ENCODE peak calls at places on chromosomes 16 and 17, in nine cellular contexts. D is epithelial cell of esophagus, L is fibroblast of mammary gland, A is GM20000, O is neural crest cell, P is lung, G is GM06990, F is hepatocyte, I is lower lobe of right lung. V is an unnamed sample.

GRCh38 chr17:40509626-40510327 is 8.4 kb upstream of the TNS4 start:
- DNase-seq in G (no peak), A (no peak), P (no peak), I (no peak), O (no peak), D (no peak), F (no peak), L (peak; percentile 44), V (no peak)

GRCh38 chr17:62565817-62566216 is 61.7 kb upstream of the MRC2 start:
- DNase-seq in P (no peak), D (peak; percentile 83), O (no peak), F (no peak), G (no peak), A (no peak), L (peak; percentile 85), I (no peak), V (no peak)

GRCh38 chr17:58156839-58157803 is 8.9 kb downstream of the OR4D1 start:
- DNase-seq in L (no peak), F (peak; percentile 12), G (no peak), I (peak; percentile 51), D (peak; percentile 17), O (peak; percentile 41), P (no peak), A (no peak), V (peak; percentile 38)

GRCh38 chr17:44314869-44315661 is 6.7 kb downstream of the RUNDC3A start:
- DNase-seq in P (no peak), G (no peak), D (peak; percentile 72), A (peak; percentile 82), O (no peak), F (peak; percentile 77), I (no peak), L (no peak), V (peak; percentile 83)

GRCh38 chr16:48498761-48499600 is 111.0 kb downstream of the N4BP1 start:
- DNase-seq in F (peak; percentile 64), G (no peak), D (peak; percentile 93), I (no peak), P (peak; percentile 47), A (no peak), L (peak; percentile 89), O (no peak), V (no peak)

GRCh38 chr16:78659668-78660217 is 560.3 kb downstream of the WWOX start:
- DNase-seq in F (no peak), L (no peak), I (no peak), O (no peak), A (no peak), P (no peak), D (no peak), G (no peak), V (no peak)

GRCh38 chr17:4739122-4740024 is at the start of the genes CXCL16 and ZMYND15:
- DNase-seq in F (peak; percentile 90), I (peak; percentile 81), G (peak; percentile 66), D (peak; percentile 54), O (peak; percentile 13), A (peak; percentile 92), P (peak; percentile 63), L (peak; percentile 26), V (peak; percentile 88)

GRCh38 chr17:78359216-78359935 is 501 bp downstream of the SOCS3 start:
- DNase-seq in D (no peak), G (no peak), A (no peak), O (peak; percentile 33), L (no peak), P (no peak), I (peak; percentile 63), F (no peak), V (no peak)

GRCh38 chr16:82660078-82660645 is 33.4 kb downstream of the CDH13 start:
- DNase-seq in F (no peak), G (no peak), D (peak; percentile 67), I (no peak), P (no peak), L (peak; percentile 25), A (no peak), O (no peak), V (no peak)

GRCh38 chr17:62652251-62653001 is 25.0 kb downstream of the MRC2 start:
- DNase-seq in A (no peak), I (peak; percentile 83), D (peak; percentile 29), F (peak; percentile 29), O (no peak), G (peak; percentile 61), P (peak; percentile 83), L (peak; percentile 70), V (peak; percentile 63)

GRCh38 chr16:55571-56136 is 2.0 kb downstream of the SNRNP25 start:
- DNase-seq in D (no peak), I (peak; percentile 24), L (no peak), O (no peak), G (peak; percentile 3), P (no peak), A (no peak), F (no peak), V (no peak)

GRCh38 chr17:58330997-58331814 is 2.6 kb upstream of the TSPOAP1 start:
- DNase-seq in L (no peak), O (no peak), F (no peak), P (peak; percentile 58), I (peak; percentile 77), A (no peak), D (no peak), G (peak; percentile 82), V (no peak)

GRCh38 chr16:70522216-70523000 is 946 bp downstream of the COG4 start:
- DNase-seq in D (no peak), P (no peak), L (no peak), I (no peak), A (peak; percentile 17), G (peak; percentile 45), F (no peak), O (no peak), V (peak; percentile 43)

GRCh38 chr17:1473170-1473569 is 17.1 kb upstream of the CRK start:
- DNase-seq in F (no peak), L (no peak), O (no peak), P (no peak), I (no peak), G (no peak), D (no peak), A (no peak), V (no peak)

GRCh38 chr17:63450551-63450950 is 4.4 kb upstream of the CYB561 start:
- DNase-seq in L (no peak), D (no peak), I (no peak), A (no peak), F (no peak), O (no peak), G (no peak), P (no peak), V (no peak)

DNA sequence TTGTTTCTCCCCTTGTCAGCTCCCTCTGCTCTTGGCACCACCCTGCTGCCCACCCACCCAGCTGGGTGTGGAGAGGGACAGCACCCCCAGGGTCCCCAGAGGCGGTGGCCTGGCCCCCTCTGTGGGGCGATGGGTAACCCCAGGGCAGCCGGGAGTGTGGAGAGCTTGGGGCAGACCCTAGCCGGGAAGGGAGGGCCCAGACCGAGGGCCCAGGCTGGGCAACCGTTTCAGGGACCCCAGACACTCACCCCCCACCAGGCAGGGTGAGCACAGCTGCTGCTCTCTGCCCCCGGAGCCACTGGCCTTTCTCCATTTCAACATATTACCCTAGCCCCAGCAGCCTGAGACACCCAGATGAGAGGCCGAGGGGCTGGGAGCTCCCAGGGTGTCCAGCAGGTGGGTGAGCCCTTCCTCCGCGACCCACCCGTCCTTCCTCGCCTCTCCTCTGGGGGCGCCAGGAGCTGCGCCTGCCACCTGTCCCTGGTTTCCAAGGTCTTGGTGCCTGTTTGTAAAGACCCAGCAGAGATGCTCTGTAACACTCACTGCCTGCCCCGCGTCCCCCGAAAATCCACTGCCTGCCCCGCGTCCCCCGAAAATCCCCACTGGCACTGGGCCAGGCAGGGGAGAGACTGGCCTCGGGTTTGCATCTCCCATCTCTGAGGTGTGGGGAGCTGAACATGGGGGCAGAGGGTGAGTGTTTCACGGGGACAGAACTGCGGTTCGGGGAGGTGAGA is 45.4 kb downstream of the BAHCC1 start:
- DNase-seq in A (peak; percentile 73), O (peak; percentile 63), P (no peak), L (no peak), D (no peak), I (no peak), F (peak; percentile 41), G (peak; percentile 45), V (peak; percentile 77)
- TF ChIP-seq CTCF in A (peak; percentile 17), O (peak; percentile 71), P (no peak), L (peak; percentile 35), D (peak; percentile 48), I (peak; percentile 27), F (peak; percentile 49), G (peak; percentile 83), V (peak; percentile 28)

DNA sequence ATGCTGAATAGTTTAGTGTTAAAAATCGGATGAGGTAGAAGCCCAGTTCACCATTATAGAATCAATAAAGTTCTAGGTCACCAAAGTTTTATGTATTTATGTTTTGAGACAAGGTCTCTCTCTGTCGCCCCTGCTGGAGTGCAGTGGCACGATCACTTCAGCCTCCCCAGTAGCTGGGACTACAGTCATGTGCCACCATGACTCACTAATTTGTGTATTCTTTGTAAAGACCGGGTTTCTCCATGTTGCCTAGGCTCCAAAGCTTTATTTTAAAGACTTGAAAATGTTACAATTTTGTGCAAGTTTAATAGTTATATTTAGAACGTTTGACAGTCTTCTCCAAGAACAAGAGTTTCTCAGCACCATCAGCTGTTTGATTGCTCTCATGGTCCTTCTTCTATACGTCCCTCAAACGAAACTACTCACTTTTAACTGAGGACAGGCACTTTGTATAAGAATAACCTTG is 32.1 kb downstream of the NDE1 start:
- DNase-seq in F (peak; percentile 73), D (peak; percentile 84), G (no peak), O (peak; percentile 6), A (no peak), I (peak; percentile 51), P (no peak), L (peak; percentile 84), V (no peak)
- TF ChIP-seq CTCF in F (peak; percentile 26), D (peak; percentile 67), G (peak; percentile 62), O (peak; percentile 58), A (peak; percentile 32), I (peak; percentile 43), P (no peak), L (peak; percentile 69), V (no peak)

DNA sequence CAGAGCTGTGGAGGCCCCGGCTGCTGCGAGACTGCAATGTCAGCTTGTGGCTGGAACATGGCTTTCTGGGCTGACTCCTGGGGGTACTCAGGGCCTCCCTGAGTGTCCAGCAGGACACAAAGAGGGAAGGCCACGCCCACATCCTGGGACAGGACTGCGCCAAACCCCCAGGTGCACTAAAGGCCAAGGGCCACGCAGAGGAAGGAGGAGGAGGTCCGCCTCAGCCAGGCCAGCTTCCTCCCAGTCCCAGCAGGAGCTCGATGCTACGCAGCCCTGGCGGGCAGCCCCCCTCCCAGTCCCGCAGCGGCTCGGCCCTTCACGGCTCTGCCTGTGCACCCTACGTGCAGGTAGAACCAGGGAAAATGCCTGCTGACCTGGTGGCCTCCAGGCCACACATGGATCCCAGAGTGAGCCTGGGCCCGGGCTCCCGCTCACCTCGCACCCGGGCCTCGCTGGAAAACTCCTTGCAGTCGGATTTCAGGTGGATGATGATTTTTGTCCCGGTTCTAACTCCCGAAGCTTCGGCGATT is 21.2 kb downstream of the DNASE1 start:
- DNase-seq in P (no peak), O (no peak), L (no peak), A (no peak), D (no peak), I (no peak), G (no peak), F (no peak), V (peak; percentile 27)
- TF ChIP-seq CTCF in P (no peak), O (no peak), L (no peak), A (no peak), D (no peak), I (no peak), G (no peak), F (no peak), V (no peak)

DNA sequence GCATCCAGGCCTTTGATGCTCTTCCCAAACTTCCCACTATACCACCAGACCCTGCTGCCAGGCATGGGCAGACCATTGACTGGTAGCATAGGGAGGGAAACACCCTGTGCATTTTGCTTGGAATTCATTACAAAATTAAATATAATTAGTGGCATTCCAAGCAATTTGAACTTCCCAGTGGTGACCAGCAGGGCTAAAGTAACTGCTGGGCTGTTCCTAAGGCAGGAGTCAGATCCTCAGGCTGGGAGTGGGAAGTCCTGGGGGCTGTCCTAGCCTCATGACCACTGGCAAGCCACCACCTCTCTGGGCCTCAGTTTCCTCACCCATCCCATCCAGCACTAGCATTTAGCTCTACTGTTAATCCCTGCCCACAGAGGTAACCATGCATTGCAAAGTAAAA is 3.7 kb downstream of the PRR15L start:
- DNase-seq in A (no peak), F (no peak), L (no peak), O (no peak), G (no peak), D (no peak), I (no peak), P (no peak), V (no peak)
- TF ChIP-seq CTCF in A (no peak), F (no peak), L (no peak), O (peak; percentile 31), G (no peak), D (peak; percentile 19), I (no peak), P (no peak), V (no peak)

V was measured in GM13976.